ENCODE peak calls at places on chromosomes 3 and 15, in five cellular contexts. Y, P, L, U and H are unnamed samples.

GRCh38 chr3:190183121-190183520 is 62.4 kb upstream of the P3H2 start:
- DNase-seq in Y (no peak), P (no peak), L (no peak), U (no peak), H (no peak)

GRCh38 chr3:144585408-144585807 is 613.8 kb downstream of the DIPK2A start:
- DNase-seq in Y (no peak), P (no peak), L (no peak), U (no peak), H (no peak)

GRCh38 chr15:100033140-100033857 is 300.1 kb upstream of the LYSMD4 start:
- DNase-seq in Y (no peak), P (no peak), L (no peak), U (no peak), H (no peak)

GRCh38 chr15:47415539-47415971 is 301.8 kb upstream of the SEMA6D start:
- DNase-seq in Y (no peak), P (no peak), L (no peak), U (peak; percentile 77), H (no peak)

GRCh38 chr3:45067941-45068340 is 41.8 kb downstream of the CLEC3B start:
- DNase-seq in Y (no peak), P (no peak), L (no peak), U (no peak), H (no peak)

GRCh38 chr3:73513260-73513659 is 111.5 kb downstream of the PDZRN3 start:
- DNase-seq in Y (no peak), P (no peak), L (no peak), U (peak; percentile 77), H (no peak)

GRCh38 chr3:69999191-70000027 is at the start of gene SAMMSON:
- DNase-seq in Y (no peak), P (no peak), L (no peak), U (no peak), H (no peak)

GRCh38 chr3:80331768-80332167 is 564.0 kb upstream of the ROBO1 start:
- DNase-seq in Y (no peak), P (no peak), L (no peak), U (no peak), H (no peak)

GRCh38 chr3:16723994-16724393 is 118.8 kb upstream of the DAZL start:
- DNase-seq in Y (no peak), P (peak; percentile 27), L (peak; percentile 4), U (peak; percentile 32), H (no peak)

GRCh38 chr3:161977063-161977462 is 480.5 kb downstream of the OTOL1 start:
- DNase-seq in Y (no peak), P (no peak), L (no peak), U (no peak), H (no peak)

GRCh38 chr15:45732544-45733130 is 97.8 kb downstream of the SQOR start:
- DNase-seq in Y (no peak), P (no peak), L (no peak), U (no peak), H (peak; percentile 34)

GRCh38 chr3:128616516-128617269 is 33.9 kb downstream of the RPN1 start:
- DNase-seq in Y (no peak), P (no peak), L (no peak), U (no peak), H (no peak)

GRCh38 chr3:17910922-17911321 is 168.5 kb upstream of the TBC1D5 start:
- DNase-seq in Y (no peak), P (no peak), L (no peak), U (no peak), H (no peak)

GRCh38 chr15:41659855-41660234 is 360 bp upstream of the MGA start:
- DNase-seq in Y (no peak), P (no peak), L (no peak), U (no peak), H (peak; percentile 17)

GRCh38 chr15:68425428-68426060 is 6.4 kb downstream of the ITGA11 start:
- DNase-seq in Y (no peak), P (no peak), L (no peak), U (no peak), H (no peak)

GRCh38 chr3:127525373-127525772 is 65.2 kb downstream of the TPRA1 start:
- DNase-seq in Y (no peak), P (no peak), L (peak; percentile 78), U (peak; percentile 82), H (no peak)

GRCh38 chr3:108907194-108907593 is 46.5 kb downstream of the GUCA1C start:
- DNase-seq in Y (no peak), P (no peak), L (no peak), U (peak; percentile 5), H (no peak)

GRCh38 chr3:175248832-175249231 is 389.7 kb downstream of the NAALADL2 start:
- DNase-seq in Y (no peak), P (no peak), L (no peak), U (no peak), H (no peak)

GRCh38 chr3:104291878-104292277 is 1074.8 kb upstream of the ALCAM start:
- DNase-seq in Y (no peak), P (no peak), L (no peak), U (no peak), H (no peak)

GRCh38 chr15:41774873-41775417 is 661 bp downstream of the MAPKBP1 start:
- DNase-seq in Y (no peak), P (no peak), L (no peak), U (no peak), H (no peak)

GRCh38 chr3:16801698-16802097 is 83.1 kb upstream of the PLCL2 start:
- DNase-seq in Y (no peak), P (no peak), L (no peak), U (peak; percentile 23), H (no peak)

GRCh38 chr3:11546657-11547302 is 96.9 kb downstream of the VGLL4 start:
- DNase-seq in Y (no peak), P (no peak), L (no peak), U (no peak), H (no peak)

GRCh38 chr3:157051055-157051454 is 108.9 kb downstream of the CCNL1 start:
- DNase-seq in Y (no peak), P (no peak), L (no peak), U (no peak), H (no peak)